ENCODE peak calls at places on chromosomes 3 and 15, in eight cellular contexts. F is HAP-1; B is activated gamma-delta T cell treated with Interleukin-2 at 50 U/mL for 16 hours; S is GM04503; Z is NCI-H1092; G is stimulated activated naive CD8-positive, alpha-beta T cell treated with anti-CD3 and anti-CD28 coated beads, Interleukin-15, amount 100 ng/mL, for 72 hours; Y is fibroblast of pulmonary artery; I is globus pallidus. Q is an unnamed sample.

GRCh38 chr3:139199421-139200010 is 144.3 kb upstream of the MRPS22 start:
- DNase-seq in F (no peak), B (no peak), S (no peak), Z (no peak), G (no peak), Y (no peak), I (no peak), Q (no peak)

GRCh38 chr15:69609176-69609575 is 156.6 kb downstream of the RPLP1 start:
- DNase-seq in F (peak), B (no peak), S (no peak), Z (no peak), G (no peak), Y (no peak), I (peak), Q (no peak)

GRCh38 chr15:31296304-31297220 is 30.1 kb upstream of the KLF13 start:
- DNase-seq in F (peak), B (no peak), S (no peak), Z (peak), G (peak), Y (no peak), I (no peak), Q (no peak)

GRCh38 chr15:27744651-27745050 is 354.5 kb downstream of the OCA2 start:
- DNase-seq in F (no peak), B (no peak), S (no peak), Z (no peak), G (no peak), Y (no peak), I (no peak), Q (no peak)

GRCh38 chr3:78988324-78988723 is 779.5 kb downstream of the ROBO1 start:
- DNase-seq in F (no peak), B (no peak), S (no peak), Z (no peak), G (no peak), Y (peak), I (no peak), Q (no peak)

GRCh38 chr3:149473314-149473990 is 1.0 kb upstream of the TM4SF4 start:
- DNase-seq in F (no peak), B (no peak), S (peak), Z (no peak), G (no peak), Y (peak), I (no peak), Q (peak)

GRCh38 chr15:77836116-77836798 is 203.5 kb upstream of the LINGO1 start:
- DNase-seq in F (peak), B (no peak), S (no peak), Z (no peak), G (no peak), Y (peak), I (no peak), Q (no peak)

GRCh38 chr3:32596926-32597369 is 26.3 kb upstream of the DYNC1LI1 start:
- DNase-seq in F (no peak), B (no peak), S (no peak), Z (no peak), G (no peak), Y (peak), I (no peak), Q (no peak)

GRCh38 chr3:59464187-59464586 is 414.4 kb upstream of the CFAP20DC start:
- DNase-seq in F (no peak), B (no peak), S (no peak), Z (no peak), G (no peak), Y (no peak), I (no peak), Q (no peak)

GRCh38 chr3:57007513-57008415 is 52.7 kb upstream of the SPATA12 start:
- DNase-seq in F (no peak), B (no peak), S (peak), Z (no peak), G (peak), Y (peak), I (no peak), Q (peak)

GRCh38 chr3:48446425-48447193 is at the start of gene ATRIP:
- DNase-seq in F (peak), B (peak), S (no peak), Z (peak), G (peak), Y (peak), I (peak), Q (peak)

GRCh38 chr15:70160267-70160666 is 62.5 kb upstream of the TLE3 start:
- DNase-seq in F (no peak), B (no peak), S (no peak), Z (no peak), G (no peak), Y (no peak), I (no peak), Q (no peak)

GRCh38 chr3:119700269-119700919 is 2.4 kb upstream of the CFAP91 start:
- DNase-seq in F (no peak), B (no peak), S (no peak), Z (no peak), G (peak), Y (peak), I (no peak), Q (no peak)

GRCh38 chr3:141114179-141114745 is 63.1 kb downstream of the SPSB4 start:
- DNase-seq in F (no peak), B (no peak), S (no peak), Z (no peak), G (no peak), Y (no peak), I (no peak), Q (peak)

GRCh38 chr3:123878807-123879206 is 5.3 kb downstream of the MYLK start:
- DNase-seq in F (no peak), B (no peak), S (no peak), Z (no peak), G (no peak), Y (no peak), I (no peak), Q (no peak)

GRCh38 chr15:68487087-68487843 is 55.3 kb upstream of the ITGA11 start:
- DNase-seq in F (no peak), B (no peak), S (peak), Z (no peak), G (no peak), Y (no peak), I (no peak), Q (no peak)

GRCh38 chr15:73781038-73781925 is 28.1 kb upstream of the INSYN1 start:
- DNase-seq in F (peak), B (no peak), S (no peak), Z (no peak), G (peak), Y (peak), I (no peak), Q (no peak)

GRCh38 chr3:129020691-129021090 is 19.6 kb downstream of the EFCC1 start:
- DNase-seq in F (no peak), B (no peak), S (no peak), Z (no peak), G (no peak), Y (no peak), I (no peak), Q (peak)

GRCh38 chr3:124878561-124879394 is 8.4 kb downstream of the ITGB5 start:
- DNase-seq in F (no peak), B (no peak), S (peak), Z (no peak), G (peak), Y (peak), I (no peak), Q (peak)

GRCh38 chr15:54046093-54046492 is 67.9 kb downstream of the UNC13C start:
- DNase-seq in F (no peak), B (no peak), S (no peak), Z (no peak), G (no peak), Y (no peak), I (no peak), Q (no peak)

GRCh38 chr3:127299276-127299675 is 11.4 kb upstream of the PRR20G start:
- DNase-seq in F (no peak), B (no peak), S (no peak), Z (no peak), G (no peak), Y (no peak), I (peak), Q (peak)

GRCh38 chr3:64176461-64176996 is 48.7 kb downstream of the PRICKLE2 start:
- DNase-seq in F (no peak), B (no peak), S (no peak), Z (no peak), G (no peak), Y (no peak), I (no peak), Q (no peak)

GRCh38 chr3:152488449-152488848 is 219.7 kb downstream of the MBNL1 start:
- DNase-seq in F (no peak), B (no peak), S (no peak), Z (no peak), G (no peak), Y (no peak), I (no peak), Q (no peak)

GRCh38 chr3:28948685-28949084 is 332.2 kb upstream of the RBMS3 start:
- DNase-seq in F (no peak), B (no peak), S (no peak), Z (no peak), G (no peak), Y (no peak), I (no peak), Q (no peak)

GRCh38 chr3:11165457-11165856 is 11.2 kb downstream of the HRH1 start:
- DNase-seq in F (no peak), B (no peak), S (no peak), Z (no peak), G (no peak), Y (no peak), I (no peak), Q (no peak)

GRCh38 chr3:160956785-160957184 is 148.4 kb downstream of the B3GALNT1 start:
- DNase-seq in F (no peak), B (no peak), S (no peak), Z (no peak), G (no peak), Y (peak), I (no peak), Q (no peak)

GRCh38 chr3:2870714-2871353 is 239.3 kb downstream of the IL5RA start:
- DNase-seq in F (no peak), B (no peak), S (no peak), Z (no peak), G (no peak), Y (no peak), I (no peak), Q (no peak)

GRCh38 chr15:56532766-56533455 is 68.0 kb upstream of the MNS1 start:
- DNase-seq in F (no peak), B (no peak), S (no peak), Z (no peak), G (no peak), Y (no peak), I (no peak), Q (no peak)

GRCh38 chr15:80183886-80184285 is 31.1 kb downstream of the FAH start:
- DNase-seq in F (no peak), B (no peak), S (no peak), Z (no peak), G (no peak), Y (peak), I (no peak), Q (no peak)